ENCODE peak calls at places on chromosomes 11 and 22, in five cellular contexts. F is iPS-NIHi11; S is Calu3; Z is natural killer cell treated with Interleukin-12 subunit alpha and Interleukin-12 subunit beta and Interleukin-15 and Interleukin-18, amount 100 ng/mL, for 72 hours; J is foreskin fibroblast. R is an unnamed sample.

GRCh38 chr22:22408731-22409696 is 99.5 kb downstream of the ZNF280B start:
- DNase-seq in F (peak; percentile 68), S (peak; percentile 42), Z (no peak), J (peak; percentile 28), R (peak; percentile 37)

GRCh38 chr11:111428113-111428876 is 49.2 kb upstream of the POU2AF1 start:
- DNase-seq in F (no peak), S (no peak), Z (no peak), J (no peak), R (no peak)

GRCh38 chr11:124837491-124837856 is 27.8 kb upstream of the ROBO3 start:
- DNase-seq in F (peak; percentile 45), S (peak; percentile 21), Z (no peak), J (peak; percentile 89), R (peak; percentile 85)

GRCh38 chr11:76808158-76808557 is 25.0 kb downstream of the TSKU start:
- DNase-seq in F (peak; percentile 3), S (no peak), Z (no peak), J (no peak), R (no peak)

GRCh38 chr22:37233751-37234631 is 10.1 kb downstream of the RAC2 start:
- DNase-seq in F (peak; percentile 3), S (no peak), Z (peak; percentile 60), J (no peak), R (no peak)

GRCh38 chr11:124329787-124330478 is 9.9 kb upstream of the OR8D2 start:
- DNase-seq in F (no peak), S (no peak), Z (no peak), J (peak; percentile 1), R (peak; percentile 78)

GRCh38 chr22:37533995-37534394 is 14.8 kb upstream of the CARD10 start:
- DNase-seq in F (no peak), S (peak; percentile 58), Z (no peak), J (peak; percentile 84), R (peak; percentile 56)

GRCh38 chr11:10021563-10021962 is 272.5 kb downstream of the SBF2 start:
- DNase-seq in F (no peak), S (no peak), Z (no peak), J (no peak), R (no peak)

GRCh38 chr11:133901316-133901715 is 55.5 kb downstream of the IGSF9B start:
- DNase-seq in F (no peak), S (no peak), Z (no peak), J (no peak), R (no peak)

GRCh38 chr11:13291794-13292193 is 14.2 kb downstream of the BMAL1 start:
- DNase-seq in F (no peak), S (no peak), Z (no peak), J (no peak), R (peak; percentile 53)

GRCh38 chr11:2929511-2929879 is 275 bp upstream of the PHLDA2 start:
- DNase-seq in F (no peak), S (peak; percentile 90), Z (peak; percentile 90), J (peak; percentile 95), R (no peak)

GRCh38 chr22:36773935-36774334 is 2.0 kb downstream of the IFT27 start:
- DNase-seq in F (no peak), S (no peak), Z (no peak), J (peak; percentile 68), R (peak; percentile 61)

GRCh38 chr11:108965602-108966001 is 300.7 kb downstream of the DDX10 start:
- DNase-seq in F (no peak), S (no peak), Z (no peak), J (peak; percentile 96), R (no peak)

GRCh38 chr11:59267196-59267595 is 54.5 kb upstream of the MPEG1 start:
- DNase-seq in F (no peak), S (no peak), Z (no peak), J (no peak), R (no peak)

GRCh38 chr11:66784575-66784974 is 55.6 kb upstream of the SPTBN2 start:
- DNase-seq in F (no peak), S (no peak), Z (no peak), J (no peak), R (no peak)

GRCh38 chr11:44047298-44047697 is 483 bp upstream of the ACCSL start:
- DNase-seq in F (no peak), S (no peak), Z (no peak), J (no peak), R (no peak)

GRCh38 chr11:111935331-111936044 is 1.7 kb upstream of the DIXDC1 start:
- DNase-seq in F (no peak), S (no peak), Z (no peak), J (peak; percentile 42), R (peak; percentile 61)

GRCh38 chr11:41659990-41660389 is 200.5 kb upstream of the LRRC4C start:
- DNase-seq in F (no peak), S (no peak), Z (no peak), J (no peak), R (no peak)

GRCh38 chr22:17412232-17412631 is 43.0 kb downstream of the CECR2 start:
- DNase-seq in F (no peak), S (no peak), Z (no peak), J (no peak), R (peak; percentile 36)

R was measured in pons.